ENCODE peak calls at places on chromosomes 2 and 18, in eight cellular contexts. T, C, P, D, V, W, Z and E are unnamed samples.

GRCh38 chr18:79934311-79935097 is 16.9 kb downstream of the SLC66A2 start:
- DNase-seq in T (no peak), C (no peak), P (peak; percentile 39), D (no peak), V (peak; percentile 34), W (no peak), Z (peak; percentile 62), E (peak; percentile 63)

GRCh38 chr2:66565291-66565690 is 130.4 kb downstream of the MEIS1 start:
- DNase-seq in T (no peak), C (no peak), P (no peak), D (no peak), V (no peak), W (no peak), Z (no peak), E (no peak)

GRCh38 chr18:68354176-68354575 is 360.7 kb downstream of the TMX3 start:
- DNase-seq in T (no peak), C (no peak), P (no peak), D (no peak), V (no peak), W (no peak), Z (no peak), E (no peak)

GRCh38 chr2:88085099-88085498 is 17.5 kb downstream of the SMYD1 start:
- DNase-seq in T (no peak), C (no peak), P (no peak), D (no peak), V (no peak), W (no peak), Z (no peak), E (no peak)

GRCh38 chr2:185417111-185417510 is 321.5 kb upstream of the FSIP2 start:
- DNase-seq in T (no peak), C (no peak), P (no peak), D (no peak), V (no peak), W (no peak), Z (no peak), E (no peak)

GRCh38 chr2:232512557-232512956 is 7.6 kb upstream of the PRSS56 start:
- DNase-seq in T (no peak), C (no peak), P (no peak), D (no peak), V (no peak), W (no peak), Z (no peak), E (no peak)

GRCh38 chr2:46719499-46719898 is 196.1 kb downstream of the MCFD2 start:
- DNase-seq in T (no peak), C (no peak), P (no peak), D (peak; percentile 28), V (no peak), W (no peak), Z (no peak), E (no peak)

GRCh38 chr18:21064347-21064746 is 47.3 kb downstream of the ROCK1 start:
- DNase-seq in T (no peak), C (no peak), P (no peak), D (no peak), V (no peak), W (no peak), Z (no peak), E (no peak)

GRCh38 chr2:204479557-204479956 is 65.7 kb upstream of the PARD3B start:
- DNase-seq in T (no peak), C (no peak), P (no peak), D (peak; percentile 53), V (no peak), W (no peak), Z (no peak), E (no peak)

GRCh38 chr18:44725300-44726096 is 44.8 kb downstream of the SETBP1 start:
- DNase-seq in T (no peak), C (no peak), P (peak; percentile 67), D (peak; percentile 79), V (no peak), W (no peak), Z (peak; percentile 56), E (no peak)

GRCh38 chr2:166135849-166136258 is 8.0 kb upstream of the SCN1A start:
- DNase-seq in T (no peak), C (no peak), P (no peak), D (no peak), V (no peak), W (no peak), Z (no peak), E (no peak)

GRCh38 chr2:195003926-195004325 is 653.1 kb upstream of the SLC39A10 start:
- DNase-seq in T (no peak), C (no peak), P (no peak), D (no peak), V (no peak), W (no peak), Z (no peak), E (no peak)

GRCh38 chr2:238383743-238384370 is 42.9 kb upstream of the ASB1 start:
- DNase-seq in T (no peak), C (no peak), P (no peak), D (no peak), V (no peak), W (no peak), Z (no peak), E (peak; percentile 74)

GRCh38 chr2:119723784-119724467 is 35.8 kb upstream of the PTPN4 start:
- DNase-seq in T (no peak), C (no peak), P (no peak), D (no peak), V (no peak), W (no peak), Z (no peak), E (no peak)

GRCh38 chr18:13574761-13575160 is 151.6 kb downstream of the FAM210A start:
- DNase-seq in T (no peak), C (no peak), P (no peak), D (no peak), V (no peak), W (no peak), Z (no peak), E (no peak)

GRCh38 chr2:232937278-232937906 is 67.3 kb downstream of the SNORC start:
- DNase-seq in T (no peak), C (no peak), P (no peak), D (no peak), V (no peak), W (no peak), Z (no peak), E (no peak)

DNA sequence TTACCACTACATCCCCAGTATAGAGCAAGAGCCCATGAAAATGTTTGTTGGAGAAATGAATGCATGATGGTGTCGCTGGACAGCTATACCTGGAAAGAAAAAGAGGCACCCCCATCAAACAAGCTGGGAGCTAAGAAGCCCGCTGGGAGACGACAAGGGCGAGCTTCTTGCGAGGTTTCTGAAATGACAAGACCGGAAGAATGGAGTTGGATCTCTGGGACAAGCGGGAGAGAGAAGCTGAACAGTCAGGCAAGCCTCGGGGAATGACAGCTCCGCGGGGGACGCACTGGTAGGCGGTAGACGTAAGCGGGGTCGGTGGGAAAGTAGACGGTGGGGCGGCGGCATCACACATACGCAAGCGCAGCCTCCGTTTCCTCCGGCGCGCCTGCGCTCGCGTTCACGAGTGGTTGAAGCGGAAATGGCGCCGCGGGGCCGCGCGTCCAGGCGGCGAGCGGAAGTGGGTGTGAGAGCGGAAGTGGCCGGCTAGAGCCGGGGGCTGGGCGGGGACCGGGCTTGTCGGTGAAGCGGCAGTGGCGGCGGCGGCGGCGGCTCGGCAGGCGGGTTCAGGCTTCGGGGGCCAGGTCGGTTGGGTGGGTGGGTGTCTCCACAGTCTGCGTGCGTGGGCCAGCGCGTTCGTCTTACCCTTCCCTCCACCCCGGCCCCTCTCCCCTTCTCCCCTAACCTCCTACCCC is at the start of gene ARPC2:
- DNase-seq in T (peak; percentile 78), C (peak; percentile 75), P (peak; percentile 96), D (peak; percentile 97), V (peak; percentile 97), W (peak; percentile 93), Z (peak; percentile 96), E (peak; percentile 99)
- H3K4me3 ChIP-seq in T (peak within 1 kb of the TSS; percentile 100), C (peak within 1 kb of the TSS; percentile 89), P (peak within 1 kb of the TSS; percentile 62), D (peak within 1 kb of the TSS; percentile 88), V (peak within 1 kb of the TSS; percentile 98), W (peak within 1 kb of the TSS; percentile 95), Z (peak within 1 kb of the TSS; percentile 88), E (peak within 1 kb of the TSS; percentile 99)

DNA sequence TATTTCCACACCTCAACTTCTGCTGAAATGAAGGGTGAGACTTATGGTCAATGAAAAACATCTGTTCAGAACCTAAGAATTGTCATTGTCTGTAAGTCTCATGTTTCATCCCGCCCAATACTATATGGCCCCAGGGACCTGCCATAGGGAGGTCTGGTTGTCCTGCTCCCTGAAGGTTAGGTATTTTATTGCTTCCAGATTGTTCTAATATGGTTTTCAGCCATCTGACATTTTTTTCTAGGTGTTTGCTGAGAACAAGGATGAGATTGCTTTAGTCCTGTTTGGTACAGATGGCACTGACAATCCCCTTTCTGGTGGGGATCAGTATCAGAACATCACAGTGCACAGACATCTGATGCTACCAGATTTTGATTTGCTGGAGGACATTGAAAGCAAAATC is 7.3 kb downstream of the XRCC5 start:
- DNase-seq in T (no peak), C (no peak), P (no peak), D (no peak), V (no peak), W (no peak), Z (no peak), E (no peak)
- TF ChIP-seq POLR2A in T (no peak), C (no peak), P (no peak), D (no peak), V (no peak), W (no peak), Z (no peak), E (no peak)

GRCh38 chr18:31576670-31577069 is 15.0 kb upstream of the TTR start:
- DNase-seq in T (no peak), C (no peak), P (no peak), D (no peak), V (no peak), W (no peak), Z (no peak), E (no peak)

GRCh38 chr18:31575515-31576246 is 16.0 kb upstream of the TTR start:
- DNase-seq in T (no peak), C (no peak), P (no peak), D (no peak), V (no peak), W (no peak), Z (no peak), E (no peak)

GRCh38 chr18:31573047-31573446 is 18.6 kb upstream of the TTR start:
- DNase-seq in T (no peak), C (no peak), P (no peak), D (no peak), V (no peak), W (no peak), Z (no peak), E (no peak)

GRCh38 chr18:31572368-31572767 is 19.3 kb upstream of the TTR start:
- DNase-seq in T (no peak), C (no peak), P (no peak), D (no peak), V (no peak), W (no peak), Z (no peak), E (no peak)

DNA sequence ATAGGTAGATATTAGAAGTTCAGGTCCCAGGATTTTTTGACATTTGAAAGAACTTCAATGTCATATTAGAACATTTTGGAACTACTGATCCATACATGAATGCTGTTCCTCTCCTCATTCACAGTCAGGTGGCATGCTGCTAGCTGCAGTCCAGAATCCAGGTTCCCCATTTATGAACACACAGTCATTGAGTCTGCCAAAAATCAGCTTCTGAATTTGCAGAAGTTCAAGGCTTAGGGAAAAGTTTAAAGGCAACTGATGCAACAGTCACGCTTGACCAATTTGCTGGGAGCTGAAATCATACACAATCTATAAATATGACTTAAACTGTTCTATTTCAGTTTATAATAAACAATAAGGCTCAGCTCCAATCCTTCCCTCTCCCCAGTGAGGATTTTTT is 17.3 kb upstream of the TTR start:
- DNase-seq in T (no peak), C (no peak), P (no peak), D (no peak), V (no peak), W (no peak), Z (no peak), E (no peak)
- TF ChIP-seq CTCF in T (no peak), C (no peak), P (no peak), D (no peak), V (no peak), W (no peak), Z (no peak), E (no peak)

GRCh38 chr18:12420831-12421421 is 13.2 kb downstream of the PRELID3A start:
- DNase-seq in T (no peak), C (no peak), P (no peak), D (no peak), V (no peak), W (no peak), Z (no peak), E (no peak)
- H3K4me3 ChIP-seq in T (peak overlapping the region; percentile 55), C (no peak overlapping the region), P (no peak overlapping the region), D (no peak overlapping the region), V (peak overlapping the region; percentile 71), W (peak overlapping the region; percentile 41), Z (peak overlapping the region; percentile 48), E (no peak overlapping the region)